ENCODE peak calls at places on chromosomes 16 and 17, in four cellular contexts. M is CD8-positive, alpha-beta T cell; C is prostate gland; X is cardiac muscle cell. K is an unnamed sample.

GRCh38 chr16:54067317-54068065 is 219.1 kb downstream of the IRX3 start:
- DNase-seq in M (no peak), C (no peak), X (no peak), K (no peak)

GRCh38 chr16:80369559-80369958 is 171.2 kb upstream of the DYNLRB2 start:
- DNase-seq in M (no peak), C (peak), X (peak), K (peak)

GRCh38 chr16:84481051-84481735 is 23.3 kb downstream of the MEAK7 start:
- DNase-seq in M (no peak), C (no peak), X (no peak), K (no peak)

GRCh38 chr17:47711366-47712099 is 17.6 kb downstream of the TBKBP1 start:
- DNase-seq in M (no peak), C (no peak), X (no peak), K (no peak)

GRCh38 chr16:10256855-10257641 is 74.8 kb upstream of the GRIN2A start:
- DNase-seq in M (peak), C (no peak), X (peak), K (peak)

GRCh38 chr17:65902831-65903549 is 288.9 kb downstream of the CEP112 start:
- DNase-seq in M (no peak), C (no peak), X (no peak), K (no peak)

GRCh38 chr17:61904094-61904710 is 23.6 kb downstream of the INTS2 start:
- DNase-seq in M (no peak), C (no peak), X (no peak), K (no peak)

GRCh38 chr17:31573047-31573446 is 181.6 kb downstream of the RAB11FIP4 start:
- DNase-seq in M (no peak), C (no peak), X (no peak), K (no peak)

GRCh38 chr16:70553175-70553574 is 29.6 kb downstream of the SF3B3 start:
- DNase-seq in M (no peak), C (no peak), X (peak), K (no peak)

GRCh38 chr16:11255737-11256656 is at the start of gene SOCS1:
- DNase-seq in M (peak), C (peak), X (peak), K (peak)

GRCh38 chr17:40118093-40118492 is 3.7 kb upstream of the MSL1 start:
- DNase-seq in M (no peak), C (no peak), X (no peak), K (no peak)

GRCh38 chr17:28201315-28201714 is 117.7 kb upstream of the TMEM97 start:
- DNase-seq in M (no peak), C (no peak), X (no peak), K (no peak)

GRCh38 chr16:47944589-47944988 is 211.2 kb downstream of the ABCC12 start:
- DNase-seq in M (no peak), C (no peak), X (no peak), K (no peak)

GRCh38 chr16:52557236-52557635 is 10.3 kb upstream of the TOX3 start:
- DNase-seq in M (no peak), C (no peak), X (no peak), K (no peak)

GRCh38 chr17:80372922-80373570 is 41.9 kb upstream of the ENDOV start:
- DNase-seq in M (no peak), C (no peak), X (no peak), K (no peak)

GRCh38 chr17:62869885-62870580 is 61.9 kb upstream of the MARCHF10 start:
- DNase-seq in M (no peak), C (no peak), X (peak), K (no peak)

GRCh38 chr17:67830440-67830839 is 5.1 kb downstream of the BPTF start:
- DNase-seq in M (no peak), C (no peak), X (peak), K (no peak)

GRCh38 chr16:9798474-9798873 is 383.8 kb downstream of the GRIN2A start:
- DNase-seq in M (no peak), C (no peak), X (no peak), K (no peak)

GRCh38 chr17:53101706-53102105 is 721.0 kb upstream of the KIF2B start:
- DNase-seq in M (no peak), C (no peak), X (no peak), K (no peak)

GRCh38 chr17:79042421-79043190 is 18.6 kb downstream of the C1QTNF1 start:
- DNase-seq in M (peak), C (peak), X (peak), K (peak)

GRCh38 chr16:86289304-86289703 is 221.0 kb upstream of the FOXF1 start:
- DNase-seq in M (no peak), C (no peak), X (no peak), K (no peak)

GRCh38 chr17:15966183-15966878 is 21.4 kb downstream of the ADORA2B start:
- DNase-seq in M (no peak), C (peak), X (no peak), K (no peak)

GRCh38 chr16:4176794-4177438 is 60.7 kb upstream of the ADCY9 start:
- DNase-seq in M (no peak), C (no peak), X (peak), K (peak)

GRCh38 chr17:41687828-41688640 is 651 bp upstream of the EIF1 start:
- DNase-seq in M (peak), C (peak), X (peak), K (peak)

DNA sequence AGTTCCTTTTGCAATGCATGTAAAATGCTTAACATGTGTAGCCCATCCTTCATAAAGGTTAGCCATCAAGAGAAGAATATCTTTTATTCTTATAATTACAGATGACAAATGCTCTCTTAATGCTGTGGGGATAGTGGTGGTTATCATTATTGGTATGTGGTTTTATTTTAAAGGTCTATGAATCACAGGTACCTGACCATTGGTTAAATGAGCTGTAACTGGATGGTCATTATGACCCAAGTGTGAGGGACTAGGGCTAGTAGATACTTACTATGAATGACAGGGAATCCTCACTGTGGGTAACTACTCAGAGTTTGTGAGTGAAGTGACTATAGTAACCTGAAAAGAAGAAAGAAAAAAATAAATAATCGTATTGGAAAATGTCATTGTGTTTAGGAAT is 78.8 kb downstream of the CDRT15 start:
- DNase-seq in M (no peak), C (no peak), X (no peak), K (no peak)
- TF ChIP-seq CTCF in M (no peak), C (no peak), X (no peak), K (no peak)

GRCh38 chr16:71885261-71885650 is 1.3 kb upstream of the ZNF821 start:
- DNase-seq in M (no peak), C (no peak), X (no peak), K (no peak)

GRCh38 chr16:71882505-71883192 is 1.3 kb downstream of the ZNF821 start:
- DNase-seq in M (peak), C (peak), X (peak), K (peak)

GRCh38 chr16:71880176-71880575 is 3.8 kb downstream of the ZNF821 start:
- DNase-seq in M (no peak), C (no peak), X (no peak), K (no peak)

GRCh38 chr16:71883849-71884638 is at the start of gene ZNF821:
- DNase-seq in M (peak), C (peak), X (peak), K (peak)

DNA sequence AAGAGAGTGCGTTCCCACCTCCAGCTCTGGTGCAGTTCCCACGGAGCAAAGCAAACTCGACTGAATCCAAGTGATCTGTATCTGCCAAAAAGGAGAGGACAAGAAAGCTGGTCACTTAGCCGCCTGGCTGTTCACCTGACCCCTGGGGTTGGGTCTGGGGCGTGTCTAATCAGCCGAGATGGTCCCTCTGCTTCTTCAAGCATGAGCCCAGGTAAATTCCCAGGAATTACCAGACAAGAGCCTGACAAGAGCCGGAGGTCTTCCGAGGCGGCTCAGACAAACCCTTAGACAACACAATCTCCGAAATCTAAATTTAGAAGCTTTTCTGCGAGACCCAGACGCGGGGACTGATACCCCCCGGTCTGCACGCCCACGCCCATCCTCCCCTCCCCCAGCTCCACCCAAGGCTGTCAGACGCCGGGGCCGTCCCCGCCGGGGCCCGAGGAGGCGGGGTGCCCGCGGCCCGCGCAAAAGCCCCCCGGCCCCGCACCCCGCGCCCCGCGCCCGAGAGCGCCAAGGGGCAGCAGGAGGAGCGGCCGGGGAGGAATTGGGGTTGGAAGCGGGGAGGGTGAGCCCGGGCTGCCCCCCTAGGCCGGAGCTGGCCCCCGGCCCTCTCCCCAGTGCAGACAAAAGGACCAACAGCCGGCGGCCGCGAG is 661 bp downstream of the ZNF821 start:
- DNase-seq in M (peak), C (peak), X (peak), K (peak)
- TF ChIP-seq CTCF in M (no peak), C (no peak), X (no peak), K (no peak)

GRCh38 chr17:73013816-73014663 is 78.4 kb downstream of the SLC39A11 start:
- DNase-seq in M (no peak), C (no peak), X (no peak), K (no peak)
- TF ChIP-seq CTCF in M (no peak), C (no peak), X (no peak), K (no peak)

DNA sequence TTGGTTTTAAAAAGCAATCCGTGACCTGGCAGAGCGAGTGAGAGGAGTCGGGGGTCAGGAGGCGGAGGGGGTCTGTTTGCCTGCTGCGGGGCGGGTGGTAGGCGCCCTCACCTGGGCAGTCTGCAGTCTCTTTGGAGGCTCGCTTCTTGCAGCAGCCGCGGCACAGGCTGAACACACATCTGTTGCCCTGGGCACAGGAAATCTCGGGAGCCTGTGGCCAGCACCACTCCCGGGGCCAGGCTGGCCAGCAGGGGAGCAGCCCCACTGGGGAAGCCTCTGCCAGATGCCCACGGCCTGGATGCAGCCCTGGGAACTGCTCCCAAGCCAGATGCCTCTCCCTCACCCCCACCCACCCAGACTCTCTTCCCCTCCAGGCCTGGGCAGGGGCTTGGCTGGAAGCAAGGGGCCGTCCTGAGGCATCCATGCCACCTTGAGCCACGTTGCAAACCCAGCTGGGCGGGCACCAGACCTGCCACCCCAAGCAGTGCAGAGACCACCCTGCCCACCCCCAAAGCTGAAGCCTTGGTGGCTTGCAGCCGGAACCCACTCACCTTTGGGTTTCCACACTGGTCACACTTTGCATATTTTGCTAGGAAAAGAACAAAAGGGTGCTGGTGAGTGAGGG is 6.6 kb downstream of the GPS1 start:
- DNase-seq in M (no peak), C (no peak), X (no peak), K (no peak)
- TF ChIP-seq CTCF in M (no peak), C (no peak), X (no peak), K (no peak)

GRCh38 chr17:35617505-35617904 is 30.4 kb downstream of the AP2B1 start:
- DNase-seq in M (no peak), C (no peak), X (no peak), K (no peak)

GRCh38 chr17:35609831-35610230 is 22.7 kb downstream of the AP2B1 start:
- DNase-seq in M (no peak), C (no peak), X (no peak), K (no peak)

GRCh38 chr17:35614835-35615234 is 27.7 kb downstream of the AP2B1 start:
- DNase-seq in M (no peak), C (no peak), X (no peak), K (no peak)

GRCh38 chr17:35616506-35616905 is 29.4 kb downstream of the AP2B1 start:
- DNase-seq in M (no peak), C (no peak), X (no peak), K (no peak)

GRCh38 chr17:35612924-35613521 is 25.9 kb downstream of the AP2B1 start:
- DNase-seq in M (peak), C (peak), X (peak), K (peak)
- TF ChIP-seq CTCF in M (peak), C (peak), X (peak), K (peak)

GRCh38 chr16:72500545-72500944 is 328.6 kb upstream of the PMFBP1 start:
- DNase-seq in M (no peak), C (no peak), X (no peak), K (no peak)

GRCh38 chr16:72502654-72503005 is 330.7 kb upstream of the PMFBP1 start:
- DNase-seq in M (no peak), C (no peak), X (no peak), K (no peak)

DNA sequence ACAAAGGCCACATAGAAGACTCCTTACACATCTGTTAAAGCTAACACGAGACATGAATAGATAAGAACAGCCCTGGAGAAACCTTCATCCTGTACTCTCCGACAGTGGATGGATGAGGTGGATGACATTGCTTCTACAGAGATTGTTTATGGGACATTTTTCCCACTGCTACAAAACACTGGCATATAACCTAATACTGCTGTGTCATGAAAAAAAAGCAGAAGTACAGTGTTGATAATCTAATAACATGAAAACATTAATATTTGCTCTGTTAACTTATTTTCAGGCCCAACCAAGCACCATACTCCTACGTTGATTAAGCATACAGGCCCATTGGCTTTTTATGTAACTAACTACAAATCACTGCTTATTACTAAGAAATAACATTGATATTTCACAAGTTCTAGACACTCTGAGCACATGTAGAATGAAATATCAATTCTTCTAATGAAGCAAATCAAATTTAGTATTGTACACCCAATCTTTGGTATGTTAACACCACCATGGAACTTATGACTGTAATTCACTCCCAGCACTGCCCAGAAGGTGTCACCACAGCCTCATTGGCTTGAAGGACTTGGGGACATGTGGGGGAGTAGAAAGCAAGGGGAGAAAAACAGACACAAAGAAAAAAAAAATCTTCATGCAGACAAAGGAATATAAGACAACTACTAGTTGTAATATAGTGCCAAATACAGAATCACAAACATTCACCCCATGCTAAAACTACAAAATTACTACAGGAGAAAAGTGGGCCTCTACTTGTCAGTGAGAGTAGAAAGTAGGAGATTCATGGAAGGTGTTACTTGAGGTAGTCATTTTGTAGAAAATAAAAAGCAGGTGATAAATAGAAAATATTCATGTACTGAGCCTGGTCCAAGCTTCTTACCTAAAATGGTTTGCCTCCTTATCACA is 330.0 kb upstream of the PMFBP1 start:
- DNase-seq in M (peak), C (peak), X (peak), K (peak)
- TF ChIP-seq CTCF in M (peak), C (peak), X (peak), K (peak)